ENCODE peak calls at places on chromosomes 11 and 22, in seven cellular contexts. One of them, this sample, is unnamed.
A peak's percentile ranks its signal among the peaks of the same experiment; 100 is the strongest.

GRCh38 chr22:33240901-33241300 is 182.7 kb upstream of the SYN3 start:
- DNase-seq in effector memory CD4-positive, alpha-beta T cell: no peak
- DNase-seq in NCI-H510A treated with DMSO at 0.1 percent for 48 hours: no peak
- DNase-seq in stimulated activated effector memory CD8-positive, alpha-beta T cell treated with anti-CD3 and anti-CD28 coated beads, Interleukin-12 subunit alpha, Interleukin-12 subunit beta, amount 100 ng/mL, for 72 hours: no peak
- DNase-seq in NCI-H1105: no peak
- DNase-seq in activated T-cell treated with anti-CD3 and anti-CD28 coated beads for 1 hour: no peak
- DNase-seq in GM10248: no peak
- DNase-seq in this sample: no peak

GRCh38 chr11:120031612-120032600 is 106.0 kb downstream of the TRIM29 start:
- DNase-seq in NCI-H510A treated with DMSO at 0.1 percent for 48 hours: no peak
- DNase-seq in GM10248: no peak
- DNase-seq in activated T-cell treated with anti-CD3 and anti-CD28 coated beads for 1 hour: no peak
- DNase-seq in NCI-H1105: no peak
- DNase-seq in stimulated activated effector memory CD8-positive, alpha-beta T cell treated with anti-CD3 and anti-CD28 coated beads, Interleukin-12 subunit alpha, Interleukin-12 subunit beta, amount 100 ng/mL, for 72 hours: no peak
- DNase-seq in effector memory CD4-positive, alpha-beta T cell: no peak
- DNase-seq in this sample: no peak

GRCh38 chr11:125338886-125339811 is 156.9 kb downstream of the FEZ1 start:
- DNase-seq in GM10248: no peak
- DNase-seq in NCI-H510A treated with DMSO at 0.1 percent for 48 hours: no peak
- DNase-seq in stimulated activated effector memory CD8-positive, alpha-beta T cell treated with anti-CD3 and anti-CD28 coated beads, Interleukin-12 subunit alpha, Interleukin-12 subunit beta, amount 100 ng/mL, for 72 hours: no peak
- DNase-seq in NCI-H1105: no peak
- DNase-seq in effector memory CD4-positive, alpha-beta T cell: no peak
- DNase-seq in activated T-cell treated with anti-CD3 and anti-CD28 coated beads for 1 hour: no peak
- DNase-seq in this sample: no peak

GRCh38 chr22:35560366-35560765 is 19.7 kb downstream of the RASD2 start:
- DNase-seq in NCI-H1105: no peak
- DNase-seq in GM10248: no peak
- DNase-seq in stimulated activated effector memory CD8-positive, alpha-beta T cell treated with anti-CD3 and anti-CD28 coated beads, Interleukin-12 subunit alpha, Interleukin-12 subunit beta, amount 100 ng/mL, for 72 hours: no peak
- DNase-seq in effector memory CD4-positive, alpha-beta T cell: no peak
- DNase-seq in NCI-H510A treated with DMSO at 0.1 percent for 48 hours: no peak
- DNase-seq in activated T-cell treated with anti-CD3 and anti-CD28 coated beads for 1 hour: no peak
- DNase-seq in this sample: no peak

GRCh38 chr11:2215230-2215560 is 43.6 kb upstream of the TH start:
- DNase-seq in NCI-H510A treated with DMSO at 0.1 percent for 48 hours: no peak
- DNase-seq in activated T-cell treated with anti-CD3 and anti-CD28 coated beads for 1 hour: no peak
- DNase-seq in effector memory CD4-positive, alpha-beta T cell: no peak
- DNase-seq in NCI-H1105: no peak
- DNase-seq in stimulated activated effector memory CD8-positive, alpha-beta T cell treated with anti-CD3 and anti-CD28 coated beads, Interleukin-12 subunit alpha, Interleukin-12 subunit beta, amount 100 ng/mL, for 72 hours: no peak
- DNase-seq in GM10248: no peak
- DNase-seq in this sample: no peak

GRCh38 chr11:79312591-79313267 is 128.1 kb downstream of the TENM4 start:
- DNase-seq in GM10248: no peak
- DNase-seq in NCI-H510A treated with DMSO at 0.1 percent for 48 hours: peak; percentile 73
- DNase-seq in stimulated activated effector memory CD8-positive, alpha-beta T cell treated with anti-CD3 and anti-CD28 coated beads, Interleukin-12 subunit alpha, Interleukin-12 subunit beta, amount 100 ng/mL, for 72 hours: no peak
- DNase-seq in activated T-cell treated with anti-CD3 and anti-CD28 coated beads for 1 hour: no peak
- DNase-seq in effector memory CD4-positive, alpha-beta T cell: no peak
- DNase-seq in NCI-H1105: peak; percentile 96
- DNase-seq in this sample: no peak

GRCh38 chr22:28187612-28188011 is 268.6 kb upstream of the PITPNB start:
- DNase-seq in NCI-H510A treated with DMSO at 0.1 percent for 48 hours: no peak
- DNase-seq in activated T-cell treated with anti-CD3 and anti-CD28 coated beads for 1 hour: no peak
- DNase-seq in stimulated activated effector memory CD8-positive, alpha-beta T cell treated with anti-CD3 and anti-CD28 coated beads, Interleukin-12 subunit alpha, Interleukin-12 subunit beta, amount 100 ng/mL, for 72 hours: no peak
- DNase-seq in GM10248: no peak
- DNase-seq in NCI-H1105: no peak
- DNase-seq in effector memory CD4-positive, alpha-beta T cell: no peak
- DNase-seq in this sample: no peak

GRCh38 chr11:44467931-44468330 is 97.5 kb upstream of the CD82 start:
- DNase-seq in effector memory CD4-positive, alpha-beta T cell: no peak
- DNase-seq in stimulated activated effector memory CD8-positive, alpha-beta T cell treated with anti-CD3 and anti-CD28 coated beads, Interleukin-12 subunit alpha, Interleukin-12 subunit beta, amount 100 ng/mL, for 72 hours: no peak
- DNase-seq in GM10248: no peak
- DNase-seq in NCI-H1105: no peak
- DNase-seq in NCI-H510A treated with DMSO at 0.1 percent for 48 hours: no peak
- DNase-seq in activated T-cell treated with anti-CD3 and anti-CD28 coated beads for 1 hour: no peak
- DNase-seq in this sample: no peak

GRCh38 chr11:73612601-73613137 is 14.8 kb upstream of the FAM168A start:
- DNase-seq in NCI-H1105: no peak
- DNase-seq in NCI-H510A treated with DMSO at 0.1 percent for 48 hours: no peak
- DNase-seq in stimulated activated effector memory CD8-positive, alpha-beta T cell treated with anti-CD3 and anti-CD28 coated beads, Interleukin-12 subunit alpha, Interleukin-12 subunit beta, amount 100 ng/mL, for 72 hours: no peak
- DNase-seq in activated T-cell treated with anti-CD3 and anti-CD28 coated beads for 1 hour: no peak
- DNase-seq in effector memory CD4-positive, alpha-beta T cell: no peak
- DNase-seq in GM10248: no peak
- DNase-seq in this sample: no peak

GRCh38 chr11:36312593-36312990 is 16.5 kb downstream of the PRR5L start:
- DNase-seq in activated T-cell treated with anti-CD3 and anti-CD28 coated beads for 1 hour: no peak
- DNase-seq in NCI-H510A treated with DMSO at 0.1 percent for 48 hours: no peak
- DNase-seq in stimulated activated effector memory CD8-positive, alpha-beta T cell treated with anti-CD3 and anti-CD28 coated beads, Interleukin-12 subunit alpha, Interleukin-12 subunit beta, amount 100 ng/mL, for 72 hours: no peak
- DNase-seq in NCI-H1105: no peak
- DNase-seq in GM10248: no peak
- DNase-seq in effector memory CD4-positive, alpha-beta T cell: no peak
- DNase-seq in this sample: no peak

GRCh38 chr11:68043349-68044144 is 4.7 kb downstream of the TCIRG1 start:
- DNase-seq in activated T-cell treated with anti-CD3 and anti-CD28 coated beads for 1 hour: no peak
- DNase-seq in NCI-H510A treated with DMSO at 0.1 percent for 48 hours: peak; percentile 67
- DNase-seq in stimulated activated effector memory CD8-positive, alpha-beta T cell treated with anti-CD3 and anti-CD28 coated beads, Interleukin-12 subunit alpha, Interleukin-12 subunit beta, amount 100 ng/mL, for 72 hours: no peak
- DNase-seq in effector memory CD4-positive, alpha-beta T cell: no peak
- DNase-seq in GM10248: no peak
- DNase-seq in NCI-H1105: no peak
- DNase-seq in this sample: no peak

GRCh38 chr11:134412508-134413333 is 679 bp upstream of the B3GAT1 start:
- DNase-seq in NCI-H510A treated with DMSO at 0.1 percent for 48 hours: no peak
- DNase-seq in activated T-cell treated with anti-CD3 and anti-CD28 coated beads for 1 hour: no peak
- DNase-seq in GM10248: no peak
- DNase-seq in effector memory CD4-positive, alpha-beta T cell: no peak
- DNase-seq in NCI-H1105: peak; percentile 80
- DNase-seq in stimulated activated effector memory CD8-positive, alpha-beta T cell treated with anti-CD3 and anti-CD28 coated beads, Interleukin-12 subunit alpha, Interleukin-12 subunit beta, amount 100 ng/mL, for 72 hours: no peak
- DNase-seq in this sample: no peak

GRCh38 chr11:95505927-95506426 is 275.0 kb upstream of the SESN3 start:
- DNase-seq in NCI-H510A treated with DMSO at 0.1 percent for 48 hours: no peak
- DNase-seq in stimulated activated effector memory CD8-positive, alpha-beta T cell treated with anti-CD3 and anti-CD28 coated beads, Interleukin-12 subunit alpha, Interleukin-12 subunit beta, amount 100 ng/mL, for 72 hours: no peak
- DNase-seq in effector memory CD4-positive, alpha-beta T cell: no peak
- DNase-seq in activated T-cell treated with anti-CD3 and anti-CD28 coated beads for 1 hour: no peak
- DNase-seq in NCI-H1105: no peak
- DNase-seq in GM10248: no peak
- DNase-seq in this sample: no peak

GRCh38 chr11:59135648-59136461 is 6.8 kb upstream of the FAM111A start:
- DNase-seq in activated T-cell treated with anti-CD3 and anti-CD28 coated beads for 1 hour: peak; percentile 88
- DNase-seq in GM10248: peak; percentile 83
- DNase-seq in stimulated activated effector memory CD8-positive, alpha-beta T cell treated with anti-CD3 and anti-CD28 coated beads, Interleukin-12 subunit alpha, Interleukin-12 subunit beta, amount 100 ng/mL, for 72 hours: peak; percentile 94
- DNase-seq in NCI-H510A treated with DMSO at 0.1 percent for 48 hours: peak; percentile 76
- DNase-seq in NCI-H1105: peak; percentile 42
- DNase-seq in effector memory CD4-positive, alpha-beta T cell: peak; percentile 72
- DNase-seq in this sample: peak; percentile 49

GRCh38 chr11:8878771-8879170 is 32.2 kb upstream of the AKIP1 start:
- DNase-seq in NCI-H1105: no peak
- DNase-seq in GM10248: no peak
- DNase-seq in stimulated activated effector memory CD8-positive, alpha-beta T cell treated with anti-CD3 and anti-CD28 coated beads, Interleukin-12 subunit alpha, Interleukin-12 subunit beta, amount 100 ng/mL, for 72 hours: no peak
- DNase-seq in NCI-H510A treated with DMSO at 0.1 percent for 48 hours: no peak
- DNase-seq in effector memory CD4-positive, alpha-beta T cell: no peak
- DNase-seq in activated T-cell treated with anti-CD3 and anti-CD28 coated beads for 1 hour: no peak
- DNase-seq in this sample: no peak

GRCh38 chr11:20080032-20080685 is 80.1 kb downstream of the DBX1 start:
- DNase-seq in NCI-H510A treated with DMSO at 0.1 percent for 48 hours: no peak
- DNase-seq in stimulated activated effector memory CD8-positive, alpha-beta T cell treated with anti-CD3 and anti-CD28 coated beads, Interleukin-12 subunit alpha, Interleukin-12 subunit beta, amount 100 ng/mL, for 72 hours: no peak
- DNase-seq in GM10248: no peak
- DNase-seq in activated T-cell treated with anti-CD3 and anti-CD28 coated beads for 1 hour: no peak
- DNase-seq in effector memory CD4-positive, alpha-beta T cell: no peak
- DNase-seq in NCI-H1105: no peak
- DNase-seq in this sample: no peak

GRCh38 chr22:46237453-46238158 is 12.5 kb downstream of the CDPF1 start:
- DNase-seq in stimulated activated effector memory CD8-positive, alpha-beta T cell treated with anti-CD3 and anti-CD28 coated beads, Interleukin-12 subunit alpha, Interleukin-12 subunit beta, amount 100 ng/mL, for 72 hours: no peak
- DNase-seq in activated T-cell treated with anti-CD3 and anti-CD28 coated beads for 1 hour: no peak
- DNase-seq in effector memory CD4-positive, alpha-beta T cell: no peak
- DNase-seq in GM10248: no peak
- DNase-seq in NCI-H510A treated with DMSO at 0.1 percent for 48 hours: no peak
- DNase-seq in NCI-H1105: no peak
- DNase-seq in this sample: no peak

GRCh38 chr11:120142072-120142423 is 4.1 kb upstream of the TRIM29 start:
- DNase-seq in NCI-H1105: no peak
- DNase-seq in effector memory CD4-positive, alpha-beta T cell: no peak
- DNase-seq in GM10248: peak; percentile 6
- DNase-seq in NCI-H510A treated with DMSO at 0.1 percent for 48 hours: no peak
- DNase-seq in stimulated activated effector memory CD8-positive, alpha-beta T cell treated with anti-CD3 and anti-CD28 coated beads, Interleukin-12 subunit alpha, Interleukin-12 subunit beta, amount 100 ng/mL, for 72 hours: no peak
- DNase-seq in activated T-cell treated with anti-CD3 and anti-CD28 coated beads for 1 hour: no peak
- DNase-seq in this sample: no peak

GRCh38 chr11:45844822-45845573 is 2.3 kb upstream of the CRY2 start:
- DNase-seq in NCI-H1105: no peak
- DNase-seq in stimulated activated effector memory CD8-positive, alpha-beta T cell treated with anti-CD3 and anti-CD28 coated beads, Interleukin-12 subunit alpha, Interleukin-12 subunit beta, amount 100 ng/mL, for 72 hours: no peak
- DNase-seq in NCI-H510A treated with DMSO at 0.1 percent for 48 hours: no peak
- DNase-seq in GM10248: no peak
- DNase-seq in effector memory CD4-positive, alpha-beta T cell: no peak
- DNase-seq in activated T-cell treated with anti-CD3 and anti-CD28 coated beads for 1 hour: no peak
- DNase-seq in this sample: no peak

GRCh38 chr11:45511566-45511965 is 153.9 kb downstream of the CHST1 start:
- DNase-seq in activated T-cell treated with anti-CD3 and anti-CD28 coated beads for 1 hour: no peak
- DNase-seq in stimulated activated effector memory CD8-positive, alpha-beta T cell treated with anti-CD3 and anti-CD28 coated beads, Interleukin-12 subunit alpha, Interleukin-12 subunit beta, amount 100 ng/mL, for 72 hours: no peak
- DNase-seq in NCI-H510A treated with DMSO at 0.1 percent for 48 hours: no peak
- DNase-seq in GM10248: no peak
- DNase-seq in NCI-H1105: no peak
- DNase-seq in effector memory CD4-positive, alpha-beta T cell: no peak
- DNase-seq in this sample: no peak

GRCh38 chr22:19843107-19843856 is 11.4 kb downstream of the GNB1L start:
- DNase-seq in GM10248: no peak
- DNase-seq in stimulated activated effector memory CD8-positive, alpha-beta T cell treated with anti-CD3 and anti-CD28 coated beads, Interleukin-12 subunit alpha, Interleukin-12 subunit beta, amount 100 ng/mL, for 72 hours: no peak
- DNase-seq in activated T-cell treated with anti-CD3 and anti-CD28 coated beads for 1 hour: no peak
- DNase-seq in NCI-H510A treated with DMSO at 0.1 percent for 48 hours: no peak
- DNase-seq in NCI-H1105: peak; percentile 65
- DNase-seq in effector memory CD4-positive, alpha-beta T cell: no peak
- DNase-seq in this sample: no peak

This sample was measured in GM19239.